ENCODE peak calls at places on chromosomes 4 and X, in eight cellular contexts. A, L, Y, S, I, D, C and W are unnamed samples.

GRCh38 chr4:23969635-23970034 is 79.8 kb upstream of the PPARGC1A start:
- DNase-seq in A (no peak), L (no peak), Y (no peak), S (no peak), I (no peak), D (no peak), C (no peak), W (no peak)

GRCh38 chr4:98261291-98262271 is at the start of gene RAP1GDS1:
- DNase-seq in A (peak), L (peak), Y (peak), S (no peak), I (peak), D (peak), C (peak), W (peak)

GRCh38 chrX:133813991-133814390 is 171.4 kb downstream of the GPC3 start:
- DNase-seq in A (no peak), L (no peak), Y (no peak), S (no peak), I (no peak), D (no peak), C (no peak), W (no peak)

GRCh38 chrX:2676794-2677675 is 14.1 kb upstream of the CD99 start:
- DNase-seq in A (no peak), L (peak), Y (no peak), S (no peak), I (no peak), D (no peak), C (no peak), W (no peak)

GRCh38 chrX:146055733-146056132 is 238.1 kb downstream of the SLITRK2 start:
- DNase-seq in A (no peak), L (no peak), Y (no peak), S (no peak), I (no peak), D (no peak), C (no peak), W (no peak)

GRCh38 chr4:38069271-38069760 is 109.1 kb downstream of the PTTG2 start:
- DNase-seq in A (peak), L (no peak), Y (peak), S (peak), I (no peak), D (no peak), C (no peak), W (no peak)

GRCh38 chrX:118901991-118902390 is 72.4 kb upstream of the LONRF3 start:
- DNase-seq in A (no peak), L (no peak), Y (no peak), S (no peak), I (no peak), D (no peak), C (no peak), W (no peak)

GRCh38 chr4:183503497-183504063 is 1.3 kb upstream of the ING2 start:
- DNase-seq in A (no peak), L (peak), Y (no peak), S (no peak), I (no peak), D (no peak), C (no peak), W (no peak)

GRCh38 chr4:155734065-155734464 is 24.8 kb upstream of the GUCY1B1 start:
- DNase-seq in A (no peak), L (no peak), Y (no peak), S (no peak), I (no peak), D (no peak), C (no peak), W (no peak)

GRCh38 chr4:69057620-69058409 is 38.5 kb upstream of the UGT2B7 start:
- DNase-seq in A (no peak), L (no peak), Y (no peak), S (no peak), I (no peak), D (no peak), C (no peak), W (no peak)

GRCh38 chrX:68832516-68833447 is 4.0 kb downstream of the EFNB1 start:
- DNase-seq in A (no peak), L (no peak), Y (no peak), S (no peak), I (no peak), D (no peak), C (no peak), W (no peak)

GRCh38 chr4:41146716-41147506 is 67.4 kb downstream of the APBB2 start:
- DNase-seq in A (no peak), L (no peak), Y (no peak), S (no peak), I (no peak), D (no peak), C (peak), W (no peak)

GRCh38 chrX:17738002-17738713 is 865 bp downstream of the SCML1 start:
- DNase-seq in A (peak), L (peak), Y (peak), S (no peak), I (peak), D (peak), C (no peak), W (no peak)

GRCh38 chr4:54155936-54156335 is 56.0 kb downstream of the GSX2 start:
- DNase-seq in A (no peak), L (no peak), Y (no peak), S (no peak), I (no peak), D (no peak), C (no peak), W (no peak)

GRCh38 chrX:723781-724180 is 93.2 kb downstream of the SHOX start:
- DNase-seq in A (no peak), L (no peak), Y (no peak), S (no peak), I (no peak), D (no peak), C (no peak), W (no peak)

GRCh38 chrX:25156323-25156722 is 140.6 kb upstream of the ARX start:
- DNase-seq in A (no peak), L (peak), Y (no peak), S (no peak), I (no peak), D (no peak), C (no peak), W (no peak)

GRCh38 chr4:181784881-181785280 is 458.3 kb upstream of the TENM3 start:
- DNase-seq in A (no peak), L (no peak), Y (no peak), S (no peak), I (no peak), D (no peak), C (no peak), W (no peak)

GRCh38 chrX:153925387-153925738 is 701 bp downstream of the ARHGAP4 start:
- DNase-seq in A (no peak), L (no peak), Y (no peak), S (no peak), I (peak), D (no peak), C (no peak), W (no peak)

GRCh38 chr4:76309939-76310549 is 3.5 kb downstream of the STBD1 start:
- DNase-seq in A (no peak), L (no peak), Y (no peak), S (no peak), I (no peak), D (no peak), C (no peak), W (no peak)

GRCh38 chr4:109166586-109166985 is 135.9 kb downstream of the COL25A1 start:
- DNase-seq in A (no peak), L (no peak), Y (no peak), S (no peak), I (no peak), D (no peak), C (no peak), W (no peak)

GRCh38 chrX:66635360-66635759 is 3.5 kb downstream of the EDA2R start:
- DNase-seq in A (no peak), L (no peak), Y (no peak), S (peak), I (no peak), D (no peak), C (no peak), W (no peak)

GRCh38 chr4:57676394-57676793 is 566.2 kb upstream of the IGFBP7 start:
- DNase-seq in A (no peak), L (no peak), Y (no peak), S (no peak), I (no peak), D (no peak), C (no peak), W (no peak)

GRCh38 chr4:72451349-72451748 is 117.7 kb downstream of the ADAMTS3 start:
- DNase-seq in A (no peak), L (no peak), Y (no peak), S (no peak), I (no peak), D (no peak), C (no peak), W (no peak)

GRCh38 chr4:11469900-11470708 is 41.4 kb upstream of the HS3ST1 start:
- DNase-seq in A (no peak), L (no peak), Y (no peak), S (no peak), I (no peak), D (no peak), C (no peak), W (no peak)

GRCh38 chr4:41257257-41257900 is 651 bp downstream of the UCHL1 start:
- DNase-seq in A (peak), L (peak), Y (peak), S (no peak), I (no peak), D (no peak), C (no peak), W (no peak)

GRCh38 chr4:879730-880079 is 52.4 kb downstream of the GAK start:
- DNase-seq in A (peak), L (no peak), Y (no peak), S (no peak), I (peak), D (no peak), C (no peak), W (no peak)

GRCh38 chr4:8332038-8332857 is 62.7 kb downstream of the HTRA3 start:
- DNase-seq in A (no peak), L (no peak), Y (no peak), S (no peak), I (no peak), D (no peak), C (no peak), W (no peak)

GRCh38 chr4:187208641-187209040 is 485.0 kb upstream of the FAT1 start:
- DNase-seq in A (no peak), L (peak), Y (no peak), S (no peak), I (no peak), D (no peak), C (no peak), W (no peak)